ENCODE peak calls at places on chromosomes 13 and 19, in seven cellular contexts. J is A549, L is Peyer's patch, E is suprapubic skin, H is uterus, K is heart left ventricle, F is body of pancreas. S is an unnamed sample. For H3K9me3, the result is how much of the 10 kb centered on the place peaks cover.

GRCh38 chr13:39347926-39348901 is 254.8 kb downstream of the LHFPL6 start:
- DNase-seq in J (no peak), L (no peak), E (no peak), H (no peak), K (peak), F (no peak), S (no peak)

GRCh38 chr13:22256111-22256639 is 585.3 kb downstream of the FGF9 start:
- DNase-seq in J (no peak), L (no peak), E (no peak), H (no peak), K (no peak), F (no peak), S (no peak)

GRCh38 chr13:51584731-51585191 is 499 bp downstream of the WDFY2 start:
- DNase-seq in J (peak), L (peak), E (peak), H (peak), K (no peak), F (peak), S (peak)

GRCh38 chr19:23771761-23772667 is 13.3 kb upstream of the ZNF681 start:
- DNase-seq in J (no peak), L (no peak), E (peak), H (no peak), K (no peak), F (no peak), S (no peak)

GRCh38 chr13:44313674-44314073 is 60.0 kb upstream of the SERP2 start:
- DNase-seq in J (peak), L (no peak), E (no peak), H (no peak), K (no peak), F (no peak), S (no peak)

GRCh38 chr13:72565893-72566292 is 161.5 kb downstream of the MZT1 start:
- DNase-seq in J (no peak), L (no peak), E (no peak), H (no peak), K (no peak), F (no peak), S (no peak)

GRCh38 chr13:79354285-79354684 is 51.8 kb downstream of the RBM26 start:
- DNase-seq in J (no peak), L (no peak), E (no peak), H (no peak), K (no peak), F (no peak), S (no peak)

GRCh38 chr13:44238011-44238421 is 135.6 kb upstream of the SERP2 start:
- DNase-seq in J (no peak), L (no peak), E (no peak), H (no peak), K (no peak), F (no peak), S (no peak)

GRCh38 chr13:42333613-42334328 is 61.8 kb downstream of the AKAP11 start:
- DNase-seq in J (peak), L (no peak), E (no peak), H (no peak), K (no peak), F (no peak), S (no peak)

GRCh38 chr13:33169273-33169980 is 116.1 kb downstream of the STARD13 start:
- DNase-seq in J (no peak), L (no peak), E (no peak), H (no peak), K (no peak), F (no peak), S (no peak)

GRCh38 chr19:2253106-2254051 is 2.8 kb downstream of the JSRP1 start:
- DNase-seq in J (no peak), L (no peak), E (no peak), H (no peak), K (no peak), F (no peak), S (no peak)

GRCh38 chr13:93345061-93345460 is 118.5 kb downstream of the GPC6 start:
- DNase-seq in J (no peak), L (no peak), E (no peak), H (no peak), K (no peak), F (no peak), S (no peak)

GRCh38 chr13:112097770-112098169 is 30.8 kb downstream of the SOX1 start:
- DNase-seq in J (no peak), L (no peak), E (no peak), H (no peak), K (no peak), F (no peak), S (no peak)

GRCh38 chr19:42421591-42422031 is 5.6 kb downstream of the LIPE start:
- DNase-seq in J (no peak), L (peak), E (no peak), H (peak), K (no peak), F (peak), S (no peak)

GRCh38 chr13:24905242-24905641 is 141.3 kb downstream of the RNF17 start:
- DNase-seq in J (no peak), L (no peak), E (no peak), H (no peak), K (no peak), F (no peak), S (no peak)

GRCh38 chr13:94209110-94209509 is 270.4 kb downstream of the DCT start:
- DNase-seq in J (no peak), L (no peak), E (no peak), H (no peak), K (no peak), F (no peak), S (no peak)

GRCh38 chr13:91389186-91389585 is 9.2 kb upstream of the GPC5 start:
- DNase-seq in J (no peak), L (no peak), E (no peak), H (no peak), K (no peak), F (no peak), S (no peak)

GRCh38 chr19:35623327-35624010 is 5.4 kb upstream of the RBM42 start:
- DNase-seq in J (no peak), L (no peak), E (no peak), H (no peak), K (no peak), F (no peak), S (no peak)

GRCh38 chr19:34399886-34400285 is 4.3 kb upstream of the PDCD2L start:
- DNase-seq in J (no peak), L (no peak), E (no peak), H (no peak), K (no peak), F (no peak), S (no peak)

GRCh38 chr13:108270442-108270841 is 924 bp downstream of the TNFSF13B start:
- DNase-seq in J (no peak), L (no peak), E (no peak), H (no peak), K (no peak), F (no peak), S (no peak)

GRCh38 chr19:54429176-54429495 is 13.9 kb downstream of the TTYH1 start:
- DNase-seq in J (no peak), L (no peak), E (no peak), H (no peak), K (no peak), F (no peak), S (no peak)

GRCh38 chr13:106003651-106004050 is 531.8 kb downstream of the EFNB2 start:
- DNase-seq in J (no peak), L (no peak), E (no peak), H (no peak), K (no peak), F (no peak), S (no peak)

GRCh38 chr19:38691938-38692457 is 44.5 kb downstream of the ACTN4 start:
- DNase-seq in J (no peak), L (no peak), E (no peak), H (peak), K (peak), F (peak), S (no peak)

GRCh38 chr13:45630791-45631190 is 15.3 kb upstream of the ERICH6B start:
- DNase-seq in J (no peak), L (no peak), E (no peak), H (no peak), K (no peak), F (no peak), S (no peak)

GRCh38 chr19:54481326-54481930 is 8.3 kb upstream of the CDC42EP5 start:
- DNase-seq in J (no peak), L (peak), E (peak), H (no peak), K (no peak), F (peak), S (no peak)

GRCh38 chr13:110308377-110309158 is 1.5 kb downstream of the COL4A2 start:
- DNase-seq in J (no peak), L (peak), E (peak), H (peak), K (peak), F (peak), S (no peak)

GRCh38 chr13:42170029-42170428 is 101.9 kb upstream of the AKAP11 start:
- DNase-seq in J (no peak), L (no peak), E (no peak), H (no peak), K (no peak), F (no peak), S (no peak)

GRCh38 chr13:76854894-76855293 is 31.3 kb downstream of the KCTD12 start:
- DNase-seq in J (no peak), L (no peak), E (no peak), H (no peak), K (no peak), F (no peak), S (no peak)

GRCh38 chr13:63287926-63288325 is 1872.3 kb upstream of the PCDH20 start:
- DNase-seq in J (no peak), L (no peak), E (no peak), H (no peak), K (no peak), F (no peak), S (no peak)

GRCh38 chr19:38158730-38159129 is 65.3 kb downstream of the DPF1 start:
- DNase-seq in J (no peak), L (no peak), E (no peak), H (no peak), K (no peak), F (no peak), S (no peak)

GRCh38 chr19:41691268-41691970 is 3.3 kb upstream of the CEACAM7 start:
- DNase-seq in J (peak), L (no peak), E (no peak), H (no peak), K (no peak), F (peak), S (no peak)

GRCh38 chr19:55452381-55453325 is 8.8 kb downstream of the ISOC2 start:
- DNase-seq in J (peak), L (peak), E (peak), H (peak), K (peak), F (peak), S (no peak)

GRCh38 chr19:10686661-10687517 is 14.3 kb upstream of the QTRT1 start:
- DNase-seq in J (no peak), L (no peak), E (no peak), H (no peak), K (peak), F (no peak), S (no peak)

GRCh38 chr19:43474986-43475705 is 9.7 kb upstream of the LYPD3 start:
- DNase-seq in J (peak), L (peak), E (peak), H (peak), K (peak), F (peak), S (peak)
- TF ChIP-seq POLR2A in J (peak), L (no peak), E (no peak), H (peak), K (peak), F (no peak), S (no peak)

GRCh38 chr19:15589760-15590451 is 25.1 kb upstream of the CYP4F8 start:
- DNase-seq in J (no peak), L (no peak), E (no peak), H (no peak), K (no peak), F (no peak), S (no peak)
- H3K9me3 ChIP-seq in J (under half), L (under half), E (under half), H (under half), K (under half), F (under half), S (under half)

DNA sequence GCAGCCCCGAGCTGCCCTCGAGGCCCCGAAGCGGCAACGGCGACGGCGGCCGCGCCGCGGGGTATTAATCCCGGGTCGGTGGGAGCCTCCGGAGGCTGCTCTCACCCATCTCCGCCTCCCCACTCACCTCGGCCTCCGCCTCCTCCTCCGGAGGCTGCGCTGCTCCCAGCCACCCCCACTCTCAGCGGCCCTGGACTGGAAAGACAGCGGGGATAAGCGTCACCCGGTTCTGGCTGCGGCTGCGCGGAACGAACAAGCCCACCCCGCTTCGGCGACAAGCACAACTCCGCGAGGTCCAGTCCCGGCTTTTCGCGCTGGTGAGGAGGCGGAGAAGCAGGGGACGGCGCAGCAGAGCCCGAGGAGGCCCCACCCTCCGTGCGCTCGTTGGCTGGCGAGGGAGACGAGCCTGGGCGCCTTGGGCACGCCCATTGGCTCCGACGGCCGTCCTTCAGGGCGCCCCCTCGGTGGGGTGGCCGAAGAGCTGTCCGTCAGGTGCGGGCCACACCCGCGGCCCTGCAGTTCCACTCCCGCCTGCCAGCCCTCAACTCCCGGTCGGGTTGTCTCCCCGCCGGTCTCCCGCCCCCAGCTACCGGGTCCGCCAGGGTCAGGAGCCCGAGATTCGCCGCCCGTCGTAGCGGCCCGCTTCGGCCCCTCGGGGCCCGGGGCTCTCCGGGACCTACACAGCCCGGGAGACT is at the start of gene ZMYM5:
- DNase-seq in J (peak), L (peak), E (peak), H (peak), K (peak), F (peak), S (peak)
- TF ChIP-seq POLR2A in J (peak), L (peak), E (peak), H (peak), K (peak), F (peak), S (peak)

GRCh38 chr19:12453495-12453894 is 12.7 kb upstream of the ZNF443 start:
- DNase-seq in J (no peak), L (no peak), E (no peak), H (no peak), K (no peak), F (peak), S (no peak)
- H3K9me3 ChIP-seq in J (under half), L (under half), E (under half), H (under half), K (under half), F (under half), S (under half)

GRCh38 chr13:97471721-97472120 is 37.8 kb downstream of the RAP2A start:
- DNase-seq in J (no peak), L (no peak), E (no peak), H (no peak), K (no peak), F (no peak), S (no peak)

GRCh38 chr13:97478247-97478646 is 44.3 kb downstream of the RAP2A start:
- DNase-seq in J (no peak), L (no peak), E (no peak), H (no peak), K (no peak), F (no peak), S (no peak)

GRCh38 chr13:97477824-97478223 is 43.9 kb downstream of the RAP2A start:
- DNase-seq in J (no peak), L (no peak), E (no peak), H (no peak), K (no peak), F (no peak), S (no peak)

DNA sequence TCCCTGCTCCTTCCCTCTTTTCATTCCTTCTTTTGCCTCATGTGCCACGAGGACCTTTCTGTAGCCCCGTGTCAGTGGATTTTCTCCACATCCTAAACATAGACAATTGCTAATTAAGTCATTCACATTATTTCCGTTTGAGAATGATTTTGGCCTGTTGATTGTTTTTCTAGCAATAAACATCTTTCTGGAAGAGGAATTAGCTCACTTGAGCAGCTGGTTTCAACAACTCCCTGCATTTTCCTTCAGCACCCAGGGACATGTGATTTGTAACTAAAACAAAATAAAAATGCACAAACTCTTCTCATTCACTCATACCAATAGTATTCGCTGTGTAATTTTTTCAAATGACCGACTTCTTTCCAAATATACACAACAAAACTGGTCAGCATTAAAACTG is 40.6 kb downstream of the RAP2A start:
- DNase-seq in J (no peak), L (no peak), E (no peak), H (no peak), K (no peak), F (no peak), S (no peak)
- TF ChIP-seq POLR2A in J (no peak), L (no peak), E (no peak), H (no peak), K (no peak), F (no peak), S (no peak)

DNA sequence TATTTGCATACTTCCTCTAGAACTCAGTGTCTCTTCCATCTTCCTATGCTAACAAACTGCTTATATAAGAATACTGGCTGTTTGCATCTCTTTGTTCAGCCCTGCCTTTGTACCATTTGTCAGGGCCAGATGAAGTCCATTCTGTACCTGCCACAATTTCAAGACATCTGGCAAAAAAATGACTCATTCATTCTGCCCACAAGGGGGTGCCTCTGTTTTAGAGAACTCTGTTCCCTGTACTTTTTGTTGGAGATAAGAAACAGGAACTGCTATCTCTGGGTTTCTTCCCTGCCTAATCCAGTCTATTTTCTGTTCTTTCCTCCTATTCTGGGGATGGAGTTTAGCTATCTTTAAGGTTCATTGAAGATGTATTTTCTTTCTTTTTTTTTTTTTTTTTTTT is 23.0 kb downstream of the ZNF568 start:
- DNase-seq in J (no peak), L (no peak), E (no peak), H (no peak), K (no peak), F (no peak), S (no peak)
- H3K9me3 ChIP-seq in J (half or more), L (under half), E (under half), H (under half), K (under half), F (under half), S (half or more)

GRCh38 chr19:19661675-19662251 is 1.7 kb downstream of the ATP13A1 start:
- DNase-seq in J (no peak), L (peak), E (no peak), H (no peak), K (no peak), F (no peak), S (no peak)
- TF ChIP-seq POLR2A in J (no peak), L (no peak), E (no peak), H (no peak), K (no peak), F (no peak), S (no peak)

GRCh38 chr13:99377641-99378040 is 70.4 kb upstream of the GPR183 start:
- DNase-seq in J (no peak), L (no peak), E (no peak), H (no peak), K (no peak), F (no peak), S (no peak)
- H3K9me3 ChIP-seq in J (under half), L (under half), E (under half), H (under half), K (under half), F (under half), S (under half)

GRCh38 chr19:17334414-17335409 is at the start of gene ANO8:
- DNase-seq in J (peak), L (peak), E (peak), H (peak), K (peak), F (peak), S (peak)
- TF ChIP-seq POLR2A in J (no peak), L (no peak), E (no peak), H (peak), K (peak), F (no peak), S (no peak)

GRCh38 chr19:30830875-30831274 is 458.7 kb downstream of the ZNF536 start:
- DNase-seq in J (no peak), L (no peak), E (no peak), H (no peak), K (no peak), F (no peak), S (no peak)
- H3K9me3 ChIP-seq in J (under half), L (under half), E (under half), H (under half), K (under half), F (under half), S (under half)

S was measured in esophagus squamous epithelium.